ENCODE peak calls at places on chromosome 20, in nine cellular contexts. One of them, this sample, is unnamed.

GRCh38 chr20:17650301-17650761 is 31.7 kb downstream of the RRBP1 start:
- DNase-seq in Calu3: no peak
- DNase-seq in PC-3: no peak
- DNase-seq in upper lobe of left lung: no peak
- DNase-seq in CD8-positive, alpha-beta T cell: no peak
- DNase-seq in AG04450: no peak
- DNase-seq in endothelial cell: no peak
- DNase-seq in pancreas: peak; percentile 43
- DNase-seq in GM10248: no peak
- DNase-seq in this sample: no peak

GRCh38 chr20:37007898-37008649 is 56.6 kb upstream of the SAMHD1 start:
- DNase-seq in Calu3: no peak
- DNase-seq in PC-3: peak; percentile 22
- DNase-seq in upper lobe of left lung: no peak
- DNase-seq in CD8-positive, alpha-beta T cell: no peak
- DNase-seq in AG04450: no peak
- DNase-seq in endothelial cell: no peak
- DNase-seq in pancreas: no peak
- DNase-seq in GM10248: peak; percentile 38
- DNase-seq in this sample: no peak

GRCh38 chr20:51768759-51769517 is 748 bp upstream of the ATP9A start:
- DNase-seq in Calu3: no peak
- DNase-seq in PC-3: no peak
- DNase-seq in upper lobe of left lung: no peak
- DNase-seq in CD8-positive, alpha-beta T cell: no peak
- DNase-seq in AG04450: no peak
- DNase-seq in endothelial cell: no peak
- DNase-seq in pancreas: no peak
- DNase-seq in GM10248: no peak
- DNase-seq in this sample: no peak

GRCh38 chr20:63204362-63204761 is 11.6 kb downstream of the YTHDF1 start:
- DNase-seq in Calu3: no peak
- DNase-seq in PC-3: no peak
- DNase-seq in upper lobe of left lung: no peak
- DNase-seq in CD8-positive, alpha-beta T cell: no peak
- DNase-seq in AG04450: no peak
- DNase-seq in endothelial cell: no peak
- DNase-seq in pancreas: peak; percentile 41
- DNase-seq in GM10248: no peak
- DNase-seq in this sample: no peak

GRCh38 chr20:13029687-13030510 is 21.1 kb downstream of the SPTLC3 start:
- DNase-seq in Calu3: peak; percentile 69
- DNase-seq in PC-3: peak; percentile 99
- DNase-seq in upper lobe of left lung: no peak
- DNase-seq in CD8-positive, alpha-beta T cell: no peak
- DNase-seq in AG04450: peak; percentile 51
- DNase-seq in endothelial cell: no peak
- DNase-seq in pancreas: no peak
- DNase-seq in GM10248: no peak
- DNase-seq in this sample: peak; percentile 15

GRCh38 chr20:62294516-62294915 is 8.3 kb upstream of the ADRM1 start:
- DNase-seq in Calu3: no peak
- DNase-seq in PC-3: no peak
- DNase-seq in upper lobe of left lung: no peak
- DNase-seq in CD8-positive, alpha-beta T cell: no peak
- DNase-seq in AG04450: no peak
- DNase-seq in endothelial cell: no peak
- DNase-seq in pancreas: no peak
- DNase-seq in GM10248: no peak
- DNase-seq in this sample: no peak

GRCh38 chr20:348972-349841 is 2.3 kb downstream of the NRSN2 start:
- DNase-seq in Calu3: no peak
- DNase-seq in PC-3: no peak
- DNase-seq in upper lobe of left lung: peak; percentile 70
- DNase-seq in CD8-positive, alpha-beta T cell: no peak
- DNase-seq in AG04450: no peak
- DNase-seq in endothelial cell: no peak
- DNase-seq in pancreas: no peak
- DNase-seq in GM10248: no peak
- DNase-seq in this sample: no peak

GRCh38 chr20:25085756-25086495 is 4.0 kb upstream of the VSX1 start:
- DNase-seq in Calu3: no peak
- DNase-seq in PC-3: no peak
- DNase-seq in upper lobe of left lung: no peak
- DNase-seq in CD8-positive, alpha-beta T cell: no peak
- DNase-seq in AG04450: no peak
- DNase-seq in endothelial cell: no peak
- DNase-seq in pancreas: no peak
- DNase-seq in GM10248: no peak
- DNase-seq in this sample: no peak

GRCh38 chr20:5652626-5653573 is 97.3 kb upstream of the SHLD1 start:
- DNase-seq in Calu3: no peak
- DNase-seq in PC-3: peak; percentile 97
- DNase-seq in upper lobe of left lung: no peak
- DNase-seq in CD8-positive, alpha-beta T cell: no peak
- DNase-seq in AG04450: peak; percentile 83
- DNase-seq in endothelial cell: no peak
- DNase-seq in pancreas: no peak
- DNase-seq in GM10248: no peak
- DNase-seq in this sample: no peak

GRCh38 chr20:50575869-50576720 is 65.9 kb downstream of the PTPN1 start:
- DNase-seq in Calu3: peak; percentile 86
- DNase-seq in PC-3: peak; percentile 68
- DNase-seq in upper lobe of left lung: peak; percentile 81
- DNase-seq in CD8-positive, alpha-beta T cell: peak; percentile 39
- DNase-seq in AG04450: no peak
- DNase-seq in endothelial cell: peak; percentile 58
- DNase-seq in pancreas: no peak
- DNase-seq in GM10248: peak; percentile 65
- DNase-seq in this sample: peak; percentile 78

GRCh38 chr20:19936801-19937583 is 80.2 kb upstream of the NAA20 start:
- DNase-seq in Calu3: no peak
- DNase-seq in PC-3: no peak
- DNase-seq in upper lobe of left lung: peak; percentile 68
- DNase-seq in CD8-positive, alpha-beta T cell: no peak
- DNase-seq in AG04450: no peak
- DNase-seq in endothelial cell: peak; percentile 64
- DNase-seq in pancreas: no peak
- DNase-seq in GM10248: no peak
- DNase-seq in this sample: no peak

DNA sequence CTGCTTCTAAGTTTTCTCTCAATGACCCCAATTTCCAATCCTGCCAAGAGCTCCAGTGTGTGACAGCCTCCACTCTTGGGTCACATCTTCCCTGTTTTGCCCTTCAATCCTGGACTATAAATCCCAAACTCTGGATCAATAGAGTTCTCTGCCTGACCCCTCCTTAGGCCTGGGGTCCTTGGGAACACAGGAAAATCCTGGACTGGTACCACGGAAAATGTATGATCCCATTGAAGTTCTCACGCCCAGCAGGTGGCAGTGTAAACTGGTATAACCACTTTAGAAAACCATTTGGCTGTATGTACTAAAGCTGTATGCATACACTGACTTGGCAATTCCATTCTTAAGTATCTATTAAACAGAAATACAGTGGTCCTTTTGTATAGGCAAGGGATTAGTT is 98.0 kb downstream of the SNAP25 start:
- DNase-seq in Calu3: peak; percentile 3
- DNase-seq in PC-3: peak; percentile 57
- DNase-seq in upper lobe of left lung: no peak
- DNase-seq in CD8-positive, alpha-beta T cell: no peak
- DNase-seq in AG04450: no peak
- DNase-seq in endothelial cell: no peak
- DNase-seq in pancreas: no peak
- DNase-seq in GM10248: no peak
- DNase-seq in this sample: no peak
- TF ChIP-seq CTCF in Calu3: no peak
- TF ChIP-seq CTCF in PC-3: peak; percentile 73
- TF ChIP-seq CTCF in upper lobe of left lung: no peak
- TF ChIP-seq CTCF in CD8-positive, alpha-beta T cell: no peak
- TF ChIP-seq CTCF in AG04450: peak; percentile 6
- TF ChIP-seq CTCF in endothelial cell: no peak
- TF ChIP-seq CTCF in pancreas: no peak
- TF ChIP-seq CTCF in GM10248: no peak
- TF ChIP-seq CTCF in this sample: no peak

GRCh38 chr20:11267131-11267761 is 593.4 kb upstream of the JAG1 start:
- DNase-seq in Calu3: peak; percentile 52
- DNase-seq in PC-3: peak; percentile 96
- DNase-seq in upper lobe of left lung: no peak
- DNase-seq in CD8-positive, alpha-beta T cell: no peak
- DNase-seq in AG04450: peak; percentile 93
- DNase-seq in endothelial cell: no peak
- DNase-seq in pancreas: no peak
- DNase-seq in GM10248: peak; percentile 68
- DNase-seq in this sample: no peak
- TF ChIP-seq CTCF in Calu3: no peak
- TF ChIP-seq CTCF in PC-3: no peak
- TF ChIP-seq CTCF in upper lobe of left lung: no peak
- TF ChIP-seq CTCF in CD8-positive, alpha-beta T cell: no peak
- TF ChIP-seq CTCF in AG04450: peak; percentile 50
- TF ChIP-seq CTCF in endothelial cell: no peak
- TF ChIP-seq CTCF in pancreas: no peak
- TF ChIP-seq CTCF in GM10248: no peak
- TF ChIP-seq CTCF in this sample: no peak

DNA sequence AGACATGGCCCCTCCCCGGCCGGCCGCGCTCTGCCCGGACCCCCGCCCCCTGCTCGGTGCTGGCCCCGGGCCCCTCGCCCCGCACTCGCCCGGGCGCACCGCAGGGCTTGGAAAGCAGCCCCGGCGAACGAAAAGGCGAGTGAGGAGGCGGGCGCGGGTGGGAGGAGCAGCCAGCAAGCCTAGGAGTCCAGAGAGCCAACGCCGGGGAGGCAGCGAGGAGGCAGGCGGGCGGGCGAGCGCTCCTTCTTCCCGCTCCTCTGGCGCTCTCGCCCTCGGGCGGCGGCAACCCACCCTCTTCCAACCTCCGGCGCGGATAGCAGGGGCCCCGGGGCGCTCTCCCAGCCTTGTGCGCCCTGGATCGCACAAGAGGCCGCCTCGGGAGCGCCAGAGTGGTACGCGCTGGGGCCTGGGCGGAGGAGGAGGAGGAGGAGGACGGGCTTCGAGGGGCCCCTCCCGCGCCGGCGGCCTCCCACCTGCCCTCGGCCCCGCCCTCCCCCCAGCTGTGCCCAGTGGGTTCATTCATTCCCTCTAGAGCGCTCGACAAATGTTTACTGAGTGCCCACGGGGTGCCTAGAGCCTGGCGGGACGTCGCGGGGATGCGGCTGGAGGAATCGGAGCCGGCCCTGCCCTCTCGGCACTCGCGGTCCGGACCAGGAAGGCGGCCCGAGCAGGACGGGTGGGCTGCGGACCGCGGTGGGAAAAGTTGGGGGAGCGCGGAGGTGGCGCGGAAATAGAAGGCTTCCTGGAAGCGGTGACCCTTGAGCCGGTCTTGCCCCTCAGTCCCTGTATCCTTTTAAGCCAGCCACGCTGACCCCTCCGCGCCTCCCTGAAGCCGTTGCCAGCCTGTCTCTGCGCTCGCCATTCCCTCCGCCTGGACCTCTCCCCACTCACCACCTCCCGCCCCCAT is at the start of gene BMP7:
- DNase-seq in Calu3: no peak
- DNase-seq in PC-3: no peak
- DNase-seq in upper lobe of left lung: peak; percentile 85
- DNase-seq in CD8-positive, alpha-beta T cell: no peak
- DNase-seq in AG04450: no peak
- DNase-seq in endothelial cell: peak; percentile 42
- DNase-seq in pancreas: no peak
- DNase-seq in GM10248: no peak
- DNase-seq in this sample: no peak
- TF ChIP-seq CTCF in Calu3: no peak
- TF ChIP-seq CTCF in PC-3: no peak
- TF ChIP-seq CTCF in upper lobe of left lung: no peak
- TF ChIP-seq CTCF in CD8-positive, alpha-beta T cell: no peak
- TF ChIP-seq CTCF in AG04450: no peak
- TF ChIP-seq CTCF in endothelial cell: no peak
- TF ChIP-seq CTCF in pancreas: no peak
- TF ChIP-seq CTCF in GM10248: no peak
- TF ChIP-seq CTCF in this sample: no peak

GRCh38 chr20:48444249-48444648 is 383.6 kb downstream of the PREX1 start:
- DNase-seq in Calu3: no peak
- DNase-seq in PC-3: no peak
- DNase-seq in upper lobe of left lung: no peak
- DNase-seq in CD8-positive, alpha-beta T cell: no peak
- DNase-seq in AG04450: no peak
- DNase-seq in endothelial cell: no peak
- DNase-seq in pancreas: no peak
- DNase-seq in GM10248: no peak
- DNase-seq in this sample: no peak

GRCh38 chr20:48447456-48447855 is 380.3 kb downstream of the PREX1 start:
- DNase-seq in Calu3: no peak
- DNase-seq in PC-3: no peak
- DNase-seq in upper lobe of left lung: no peak
- DNase-seq in CD8-positive, alpha-beta T cell: no peak
- DNase-seq in AG04450: no peak
- DNase-seq in endothelial cell: no peak
- DNase-seq in pancreas: no peak
- DNase-seq in GM10248: no peak
- DNase-seq in this sample: no peak

GRCh38 chr20:48445827-48446226 is 382.0 kb downstream of the PREX1 start:
- DNase-seq in Calu3: no peak
- DNase-seq in PC-3: no peak
- DNase-seq in upper lobe of left lung: no peak
- DNase-seq in CD8-positive, alpha-beta T cell: no peak
- DNase-seq in AG04450: no peak
- DNase-seq in endothelial cell: no peak
- DNase-seq in pancreas: no peak
- DNase-seq in GM10248: no peak
- DNase-seq in this sample: no peak

GRCh38 chr20:48451401-48451800 is 376.4 kb downstream of the PREX1 start:
- DNase-seq in Calu3: no peak
- DNase-seq in PC-3: no peak
- DNase-seq in upper lobe of left lung: no peak
- DNase-seq in CD8-positive, alpha-beta T cell: no peak
- DNase-seq in AG04450: no peak
- DNase-seq in endothelial cell: no peak
- DNase-seq in pancreas: no peak
- DNase-seq in GM10248: no peak
- DNase-seq in this sample: no peak

DNA sequence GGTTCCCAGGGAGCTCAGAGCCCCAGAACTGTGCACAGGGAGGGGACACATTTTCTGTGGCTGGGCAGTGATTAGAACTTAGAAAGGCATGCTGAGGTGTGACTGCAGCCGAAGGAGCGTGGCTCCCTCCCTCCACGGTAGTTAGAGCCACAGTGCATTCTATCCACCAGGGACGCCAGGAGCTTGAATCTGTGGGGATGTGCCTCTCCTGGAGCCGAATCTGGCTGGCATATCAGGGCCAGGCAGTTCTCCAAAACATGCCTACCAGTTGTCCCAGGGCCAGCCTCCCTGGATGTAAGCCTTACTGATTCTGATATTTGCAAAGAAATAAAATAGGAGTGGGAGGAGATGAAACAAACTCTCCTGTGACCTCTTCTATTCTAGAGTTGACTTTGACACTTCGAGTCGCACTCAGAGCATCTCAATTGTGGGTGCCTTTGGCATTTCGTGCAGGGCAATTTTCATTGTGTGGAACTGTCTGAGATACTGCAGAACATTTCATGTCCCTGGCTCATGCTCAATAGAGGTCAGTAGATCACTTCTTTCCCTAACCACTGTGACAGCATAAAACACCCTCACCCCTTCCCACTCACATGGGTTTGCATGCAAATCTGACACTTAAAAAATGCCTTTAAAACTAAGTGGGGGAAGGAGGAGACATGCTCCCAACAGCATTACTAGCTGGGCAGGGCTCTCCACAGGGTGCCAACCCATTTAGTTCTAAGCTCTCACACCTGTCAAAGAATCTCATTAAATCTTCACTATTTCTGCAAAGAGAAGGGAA is 379.0 kb downstream of the PREX1 start:
- DNase-seq in Calu3: no peak
- DNase-seq in PC-3: no peak
- DNase-seq in upper lobe of left lung: no peak
- DNase-seq in CD8-positive, alpha-beta T cell: no peak
- DNase-seq in AG04450: no peak
- DNase-seq in endothelial cell: no peak
- DNase-seq in pancreas: no peak
- DNase-seq in GM10248: no peak
- DNase-seq in this sample: no peak
- TF ChIP-seq CTCF in Calu3: no peak
- TF ChIP-seq CTCF in PC-3: no peak
- TF ChIP-seq CTCF in upper lobe of left lung: no peak
- TF ChIP-seq CTCF in CD8-positive, alpha-beta T cell: no peak
- TF ChIP-seq CTCF in AG04450: no peak
- TF ChIP-seq CTCF in endothelial cell: no peak
- TF ChIP-seq CTCF in pancreas: no peak
- TF ChIP-seq CTCF in GM10248: peak; percentile 36
- TF ChIP-seq CTCF in this sample: no peak